ENCODE peak calls at places on chromosome 13, in ten cellular contexts. One of them, this sample, is unnamed.

GRCh38 chr13:70812481-70812880 is 704.2 kb upstream of the KLHL1 start:
- DNase-seq in astrocyte of the cerebellum: peak; percentile 62
- DNase-seq in breast epithelium: no peak
- DNase-seq in fibroblast of lung: peak; percentile 89
- DNase-seq in AG10803: no peak
- DNase-seq in kidney epithelial cell: no peak
- DNase-seq in CD8-positive, alpha-beta T cell: no peak
- DNase-seq in heart left ventricle: no peak
- DNase-seq in epithelial cell of esophagus: peak; percentile 83
- DNase-seq in tibial nerve: no peak
- DNase-seq in this sample: no peak

GRCh38 chr13:45362939-45363338 is 22.0 kb upstream of the TPT1 start:
- DNase-seq in astrocyte of the cerebellum: no peak
- DNase-seq in kidney epithelial cell: no peak
- DNase-seq in breast epithelium: peak; percentile 19
- DNase-seq in heart left ventricle: no peak
- DNase-seq in epithelial cell of esophagus: no peak
- DNase-seq in tibial nerve: no peak
- DNase-seq in CD8-positive, alpha-beta T cell: no peak
- DNase-seq in AG10803: no peak
- DNase-seq in fibroblast of lung: no peak
- DNase-seq in this sample: no peak

GRCh38 chr13:51502206-51502651 is 49.4 kb upstream of the INTS6 start:
- DNase-seq in fibroblast of lung: peak; percentile 37
- DNase-seq in CD8-positive, alpha-beta T cell: no peak
- DNase-seq in kidney epithelial cell: no peak
- DNase-seq in AG10803: no peak
- DNase-seq in astrocyte of the cerebellum: no peak
- DNase-seq in heart left ventricle: no peak
- DNase-seq in tibial nerve: no peak
- DNase-seq in breast epithelium: no peak
- DNase-seq in epithelial cell of esophagus: peak; percentile 84
- DNase-seq in this sample: no peak

GRCh38 chr13:60787083-60787482 is 390.1 kb downstream of the TDRD3 start:
- DNase-seq in tibial nerve: no peak
- DNase-seq in astrocyte of the cerebellum: no peak
- DNase-seq in AG10803: no peak
- DNase-seq in fibroblast of lung: no peak
- DNase-seq in CD8-positive, alpha-beta T cell: no peak
- DNase-seq in heart left ventricle: no peak
- DNase-seq in epithelial cell of esophagus: peak; percentile 95
- DNase-seq in breast epithelium: no peak
- DNase-seq in kidney epithelial cell: no peak
- DNase-seq in this sample: no peak

GRCh38 chr13:38872693-38873092 is 117.9 kb downstream of the STOML3 start:
- DNase-seq in AG10803: peak; percentile 21
- DNase-seq in CD8-positive, alpha-beta T cell: peak; percentile 29
- DNase-seq in epithelial cell of esophagus: peak; percentile 65
- DNase-seq in breast epithelium: no peak
- DNase-seq in heart left ventricle: peak; percentile 8
- DNase-seq in tibial nerve: no peak
- DNase-seq in fibroblast of lung: peak; percentile 46
- DNase-seq in kidney epithelial cell: no peak
- DNase-seq in astrocyte of the cerebellum: peak; percentile 39
- DNase-seq in this sample: peak; percentile 40

GRCh38 chr13:36766295-36766694 is 52.7 kb upstream of the RFXAP start:
- DNase-seq in tibial nerve: no peak
- DNase-seq in AG10803: peak; percentile 48
- DNase-seq in astrocyte of the cerebellum: peak; percentile 48
- DNase-seq in kidney epithelial cell: peak; percentile 63
- DNase-seq in CD8-positive, alpha-beta T cell: no peak
- DNase-seq in fibroblast of lung: peak; percentile 24
- DNase-seq in breast epithelium: no peak
- DNase-seq in epithelial cell of esophagus: peak; percentile 77
- DNase-seq in heart left ventricle: no peak
- DNase-seq in this sample: no peak

GRCh38 chr13:59538512-59538911 is 625.2 kb downstream of the DIAPH3 start:
- DNase-seq in tibial nerve: no peak
- DNase-seq in kidney epithelial cell: no peak
- DNase-seq in CD8-positive, alpha-beta T cell: no peak
- DNase-seq in AG10803: no peak
- DNase-seq in breast epithelium: no peak
- DNase-seq in astrocyte of the cerebellum: no peak
- DNase-seq in fibroblast of lung: no peak
- DNase-seq in heart left ventricle: no peak
- DNase-seq in epithelial cell of esophagus: no peak
- DNase-seq in this sample: no peak

GRCh38 chr13:102548811-102549210 is 48.0 kb upstream of the TPP2 start:
- DNase-seq in breast epithelium: no peak
- DNase-seq in kidney epithelial cell: no peak
- DNase-seq in AG10803: no peak
- DNase-seq in fibroblast of lung: no peak
- DNase-seq in epithelial cell of esophagus: peak; percentile 53
- DNase-seq in heart left ventricle: no peak
- DNase-seq in CD8-positive, alpha-beta T cell: no peak
- DNase-seq in tibial nerve: no peak
- DNase-seq in astrocyte of the cerebellum: no peak
- DNase-seq in this sample: no peak

GRCh38 chr13:105979586-105979985 is 555.9 kb downstream of the EFNB2 start:
- DNase-seq in tibial nerve: no peak
- DNase-seq in kidney epithelial cell: no peak
- DNase-seq in fibroblast of lung: no peak
- DNase-seq in breast epithelium: no peak
- DNase-seq in AG10803: peak; percentile 13
- DNase-seq in astrocyte of the cerebellum: no peak
- DNase-seq in CD8-positive, alpha-beta T cell: no peak
- DNase-seq in epithelial cell of esophagus: peak; percentile 92
- DNase-seq in heart left ventricle: no peak
- DNase-seq in this sample: no peak

GRCh38 chr13:42577538-42577937 is 3.6 kb downstream of the TNFSF11 start:
- DNase-seq in heart left ventricle: no peak
- DNase-seq in epithelial cell of esophagus: no peak
- DNase-seq in CD8-positive, alpha-beta T cell: no peak
- DNase-seq in breast epithelium: no peak
- DNase-seq in astrocyte of the cerebellum: no peak
- DNase-seq in kidney epithelial cell: no peak
- DNase-seq in fibroblast of lung: no peak
- DNase-seq in AG10803: no peak
- DNase-seq in tibial nerve: no peak
- DNase-seq in this sample: no peak

GRCh38 chr13:109180905-109181425 is 551.6 kb downstream of the MYO16 start:
- DNase-seq in tibial nerve: no peak
- DNase-seq in breast epithelium: no peak
- DNase-seq in AG10803: peak; percentile 95
- DNase-seq in fibroblast of lung: peak; percentile 83
- DNase-seq in kidney epithelial cell: peak; percentile 80
- DNase-seq in CD8-positive, alpha-beta T cell: no peak
- DNase-seq in heart left ventricle: no peak
- DNase-seq in astrocyte of the cerebellum: peak; percentile 83
- DNase-seq in epithelial cell of esophagus: peak; percentile 67
- DNase-seq in this sample: no peak

GRCh38 chr13:93534181-93534700 is 307.6 kb downstream of the GPC6 start:
- DNase-seq in astrocyte of the cerebellum: no peak
- DNase-seq in kidney epithelial cell: no peak
- DNase-seq in breast epithelium: no peak
- DNase-seq in AG10803: peak; percentile 26
- DNase-seq in tibial nerve: no peak
- DNase-seq in epithelial cell of esophagus: no peak
- DNase-seq in heart left ventricle: no peak
- DNase-seq in CD8-positive, alpha-beta T cell: no peak
- DNase-seq in fibroblast of lung: no peak
- DNase-seq in this sample: no peak

GRCh38 chr13:35838356-35838755 is 292.8 kb downstream of the DCLK1 start:
- DNase-seq in breast epithelium: no peak
- DNase-seq in heart left ventricle: no peak
- DNase-seq in astrocyte of the cerebellum: peak; percentile 89
- DNase-seq in tibial nerve: no peak
- DNase-seq in CD8-positive, alpha-beta T cell: no peak
- DNase-seq in kidney epithelial cell: peak; percentile 44
- DNase-seq in fibroblast of lung: peak; percentile 4
- DNase-seq in epithelial cell of esophagus: peak; percentile 37
- DNase-seq in AG10803: peak; percentile 93
- DNase-seq in this sample: no peak

DNA sequence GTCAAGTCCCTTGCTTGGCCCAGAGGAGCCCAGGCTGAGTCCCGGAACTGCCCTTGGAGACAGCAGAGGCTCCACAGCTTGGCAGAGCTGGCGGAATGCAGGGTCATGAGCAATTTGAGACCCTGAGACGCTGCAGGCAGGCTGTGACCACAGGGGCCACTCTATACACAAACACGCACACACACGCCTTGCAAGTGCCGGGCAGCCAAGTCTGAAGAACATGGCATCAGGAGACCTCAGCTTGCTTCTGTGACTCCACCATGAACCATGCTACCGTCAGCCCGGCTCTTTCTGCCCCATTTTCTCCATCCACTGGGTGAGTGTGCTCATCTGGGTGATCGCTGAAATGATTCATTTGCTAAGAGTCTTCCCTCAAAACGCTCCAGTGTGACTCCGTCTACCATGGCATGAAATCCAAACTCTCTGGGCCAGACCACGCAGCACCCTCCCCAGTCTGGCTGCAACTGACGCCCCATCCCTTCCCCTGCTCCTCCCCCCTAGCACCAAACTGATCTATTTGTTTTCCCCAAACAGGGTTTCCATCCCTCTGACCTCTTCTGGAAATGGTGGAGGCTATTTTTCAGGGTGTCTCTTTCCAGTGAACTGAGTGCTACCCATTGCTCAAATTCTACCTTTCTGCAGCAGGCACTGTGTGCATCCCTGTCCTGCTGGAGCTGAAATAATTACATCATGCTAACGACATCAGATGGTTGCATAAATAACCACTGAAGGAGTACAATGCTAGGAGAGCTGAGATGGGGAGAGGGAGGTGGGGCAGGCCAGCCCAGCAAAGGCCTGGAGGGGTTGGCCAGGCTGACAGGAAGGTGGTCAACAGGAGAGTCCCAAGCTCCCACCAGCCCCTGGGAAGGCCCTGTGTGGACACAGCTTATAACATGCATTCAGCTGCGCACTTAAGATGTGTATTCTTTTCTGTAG is 3.1 kb downstream of the CARS2 start:
- DNase-seq in breast epithelium: no peak
- DNase-seq in astrocyte of the cerebellum: no peak
- DNase-seq in tibial nerve: no peak
- DNase-seq in epithelial cell of esophagus: peak; percentile 23
- DNase-seq in CD8-positive, alpha-beta T cell: no peak
- DNase-seq in heart left ventricle: no peak
- DNase-seq in kidney epithelial cell: no peak
- DNase-seq in fibroblast of lung: peak; percentile 61
- DNase-seq in AG10803: no peak
- DNase-seq in this sample: no peak
- H3K4me3 ChIP-seq in breast epithelium: no peak overlapping the region
- H3K4me3 ChIP-seq in astrocyte of the cerebellum: no peak overlapping the region
- H3K4me3 ChIP-seq in tibial nerve: no peak overlapping the region
- H3K4me3 ChIP-seq in epithelial cell of esophagus: no peak overlapping the region
- H3K4me3 ChIP-seq in CD8-positive, alpha-beta T cell: no peak overlapping the region
- H3K4me3 ChIP-seq in heart left ventricle: no peak overlapping the region
- H3K4me3 ChIP-seq in kidney epithelial cell: no peak overlapping the region
- H3K4me3 ChIP-seq in fibroblast of lung: peak overlapping the region; percentile 21
- H3K4me3 ChIP-seq in AG10803: no peak overlapping the region
- H3K4me3 ChIP-seq in this sample: no peak overlapping the region

GRCh38 chr13:101123028-101123427 is 293.3 kb downstream of the NALCN start:
- DNase-seq in epithelial cell of esophagus: no peak
- DNase-seq in tibial nerve: no peak
- DNase-seq in fibroblast of lung: no peak
- DNase-seq in CD8-positive, alpha-beta T cell: no peak
- DNase-seq in astrocyte of the cerebellum: no peak
- DNase-seq in kidney epithelial cell: no peak
- DNase-seq in breast epithelium: no peak
- DNase-seq in heart left ventricle: no peak
- DNase-seq in AG10803: no peak
- DNase-seq in this sample: no peak

GRCh38 chr13:101116826-101117225 is 299.5 kb downstream of the NALCN start:
- DNase-seq in breast epithelium: no peak
- DNase-seq in astrocyte of the cerebellum: no peak
- DNase-seq in CD8-positive, alpha-beta T cell: no peak
- DNase-seq in kidney epithelial cell: no peak
- DNase-seq in tibial nerve: no peak
- DNase-seq in epithelial cell of esophagus: no peak
- DNase-seq in heart left ventricle: no peak
- DNase-seq in fibroblast of lung: no peak
- DNase-seq in AG10803: no peak
- DNase-seq in this sample: no peak

GRCh38 chr13:101116381-101116780 is 299.9 kb downstream of the NALCN start:
- DNase-seq in AG10803: no peak
- DNase-seq in tibial nerve: no peak
- DNase-seq in epithelial cell of esophagus: no peak
- DNase-seq in breast epithelium: no peak
- DNase-seq in CD8-positive, alpha-beta T cell: no peak
- DNase-seq in astrocyte of the cerebellum: no peak
- DNase-seq in fibroblast of lung: no peak
- DNase-seq in heart left ventricle: no peak
- DNase-seq in kidney epithelial cell: no peak
- DNase-seq in this sample: no peak

GRCh38 chr13:101115762-101116161 is 300.5 kb downstream of the NALCN start:
- DNase-seq in fibroblast of lung: peak; percentile 5
- DNase-seq in kidney epithelial cell: no peak
- DNase-seq in CD8-positive, alpha-beta T cell: no peak
- DNase-seq in astrocyte of the cerebellum: peak; percentile 26
- DNase-seq in tibial nerve: no peak
- DNase-seq in breast epithelium: no peak
- DNase-seq in epithelial cell of esophagus: peak; percentile 18
- DNase-seq in AG10803: peak; percentile 6
- DNase-seq in heart left ventricle: no peak
- DNase-seq in this sample: no peak

GRCh38 chr13:101121608-101122007 is 294.7 kb downstream of the NALCN start:
- DNase-seq in CD8-positive, alpha-beta T cell: no peak
- DNase-seq in tibial nerve: no peak
- DNase-seq in heart left ventricle: no peak
- DNase-seq in fibroblast of lung: no peak
- DNase-seq in epithelial cell of esophagus: no peak
- DNase-seq in breast epithelium: no peak
- DNase-seq in astrocyte of the cerebellum: no peak
- DNase-seq in AG10803: no peak
- DNase-seq in kidney epithelial cell: no peak
- DNase-seq in this sample: no peak
- TF ChIP-seq CTCF in CD8-positive, alpha-beta T cell: no peak
- TF ChIP-seq CTCF in tibial nerve: no peak
- TF ChIP-seq CTCF in heart left ventricle: no peak
- TF ChIP-seq CTCF in fibroblast of lung: no peak
- TF ChIP-seq CTCF in epithelial cell of esophagus: no peak
- TF ChIP-seq CTCF in breast epithelium: no peak
- TF ChIP-seq CTCF in astrocyte of the cerebellum: no peak
- TF ChIP-seq CTCF in AG10803: no peak
- TF ChIP-seq CTCF in kidney epithelial cell: no peak
- TF ChIP-seq CTCF in this sample: no peak

GRCh38 chr13:75751350-75751749 is 115.2 kb downstream of the LMO7 start:
- DNase-seq in AG10803: no peak
- DNase-seq in tibial nerve: no peak
- DNase-seq in heart left ventricle: no peak
- DNase-seq in kidney epithelial cell: no peak
- DNase-seq in breast epithelium: no peak
- DNase-seq in epithelial cell of esophagus: no peak
- DNase-seq in astrocyte of the cerebellum: no peak
- DNase-seq in CD8-positive, alpha-beta T cell: no peak
- DNase-seq in fibroblast of lung: no peak
- DNase-seq in this sample: no peak
- H3K4me3 ChIP-seq in AG10803: no peak overlapping the region
- H3K4me3 ChIP-seq in tibial nerve: no peak overlapping the region
- H3K4me3 ChIP-seq in heart left ventricle: no peak overlapping the region
- H3K4me3 ChIP-seq in kidney epithelial cell: no peak overlapping the region
- H3K4me3 ChIP-seq in breast epithelium: no peak overlapping the region
- H3K4me3 ChIP-seq in epithelial cell of esophagus: no peak overlapping the region
- H3K4me3 ChIP-seq in astrocyte of the cerebellum: no peak overlapping the region
- H3K4me3 ChIP-seq in CD8-positive, alpha-beta T cell: no peak overlapping the region
- H3K4me3 ChIP-seq in fibroblast of lung: no peak overlapping the region
- H3K4me3 ChIP-seq in this sample: no peak overlapping the region

GRCh38 chr13:79874396-79875360 is 393.7 kb downstream of the NDFIP2 start:
- DNase-seq in kidney epithelial cell: no peak
- DNase-seq in CD8-positive, alpha-beta T cell: no peak
- DNase-seq in astrocyte of the cerebellum: no peak
- DNase-seq in AG10803: peak; percentile 11
- DNase-seq in tibial nerve: no peak
- DNase-seq in heart left ventricle: no peak
- DNase-seq in breast epithelium: no peak
- DNase-seq in fibroblast of lung: no peak
- DNase-seq in epithelial cell of esophagus: peak; percentile 69
- DNase-seq in this sample: no peak
- TF ChIP-seq CTCF in kidney epithelial cell: no peak
- TF ChIP-seq CTCF in CD8-positive, alpha-beta T cell: no peak
- TF ChIP-seq CTCF in astrocyte of the cerebellum: no peak
- TF ChIP-seq CTCF in AG10803: no peak
- TF ChIP-seq CTCF in tibial nerve: no peak
- TF ChIP-seq CTCF in heart left ventricle: no peak
- TF ChIP-seq CTCF in breast epithelium: no peak
- TF ChIP-seq CTCF in fibroblast of lung: no peak
- TF ChIP-seq CTCF in epithelial cell of esophagus: no peak
- TF ChIP-seq CTCF in this sample: no peak